ENCODE peak calls at places on chromosomes 1 and 21, in five cellular contexts. T is fibroblast of lung, L is M059J, U is NCI-H146, B is Kasumi-1. G is an unnamed sample.

GRCh38 chr1:52404975-52405338 is 555 bp downstream of the PRPF38A start:
- DNase-seq in T (no peak), L (no peak), U (no peak), B (no peak), G (no peak)

GRCh38 chr1:116915182-116915611 is 5.5 kb downstream of the PTGFRN start:
- DNase-seq in T (peak), L (no peak), U (no peak), B (no peak), G (no peak)

GRCh38 chr21:43909736-43910455 is 44.9 kb downstream of the AGPAT3 start:
- DNase-seq in T (no peak), L (no peak), U (no peak), B (no peak), G (no peak)

GRCh38 chr1:42266253-42267135 is 68.5 kb downstream of the FOXJ3 start:
- DNase-seq in T (peak), L (peak), U (no peak), B (no peak), G (no peak)

GRCh38 chr1:87392241-87393192 is 63.8 kb downstream of the LMO4 start:
- DNase-seq in T (peak), L (peak), U (no peak), B (no peak), G (no peak)

GRCh38 chr1:17080881-17081280 is 27.0 kb upstream of the SDHB start:
- DNase-seq in T (no peak), L (no peak), U (no peak), B (no peak), G (no peak)

GRCh38 chr1:6007318-6008083 is 15.3 kb upstream of the NPHP4 start:
- DNase-seq in T (peak), L (no peak), U (no peak), B (no peak), G (no peak)

GRCh38 chr1:145889722-145890121 is 4.1 kb upstream of the ANKRD35 start:
- DNase-seq in T (no peak), L (no peak), U (peak), B (no peak), G (no peak)

GRCh38 chr1:5990913-5991783 is 1.1 kb downstream of the NPHP4 start:
- DNase-seq in T (peak), L (peak), U (peak), B (peak), G (peak)

GRCh38 chr1:247209306-247209900 is 37.6 kb upstream of the ZNF124 start:
- DNase-seq in T (no peak), L (peak), U (peak), B (no peak), G (no peak)

GRCh38 chr1:16442941-16443340 is 2.4 kb downstream of the NECAP2 start:
- DNase-seq in T (no peak), L (no peak), U (no peak), B (peak), G (no peak)

GRCh38 chr1:4267381-4268261 is 367.5 kb upstream of the C1orf174 start:
- DNase-seq in T (no peak), L (no peak), U (no peak), B (no peak), G (no peak)

GRCh38 chr1:15696956-15697521 is 12.9 kb downstream of the PLEKHM2 start:
- DNase-seq in T (no peak), L (no peak), U (no peak), B (peak), G (peak)

GRCh38 chr1:160407819-160408801 is 7.7 kb downstream of the VANGL2 start:
- DNase-seq in T (peak), L (peak), U (no peak), B (no peak), G (no peak)

GRCh38 chr1:155872527-155872926 is 13.2 kb downstream of the SYT11 start:
- DNase-seq in T (no peak), L (no peak), U (no peak), B (no peak), G (no peak)

GRCh38 chr1:30660241-30660640 is 63.1 kb downstream of the MATN1 start:
- DNase-seq in T (no peak), L (no peak), U (no peak), B (no peak), G (no peak)

GRCh38 chr1:209641216-209642181 is 10.7 kb downstream of the LAMB3 start:
- DNase-seq in T (peak), L (no peak), U (no peak), B (no peak), G (no peak)

GRCh38 chr1:5744911-5745431 is 247.3 kb downstream of the NPHP4 start:
- DNase-seq in T (no peak), L (peak), U (no peak), B (no peak), G (no peak)

GRCh38 chr1:70874063-70874462 is 173.6 kb downstream of the PTGER3 start:
- DNase-seq in T (no peak), L (peak), U (no peak), B (peak), G (no peak)

GRCh38 chr1:107626075-107626796 is 338.7 kb downstream of the VAV3 start:
- DNase-seq in T (peak), L (peak), U (no peak), B (no peak), G (no peak)

GRCh38 chr21:42837421-42838211 is 41.7 kb downstream of the WDR4 start:
- DNase-seq in T (no peak), L (no peak), U (no peak), B (no peak), G (no peak)

GRCh38 chr1:9418851-9419250 is 120.4 kb upstream of the SLC25A33 start:
- DNase-seq in T (no peak), L (no peak), U (no peak), B (no peak), G (no peak)

GRCh38 chr1:69569983-69570755 is 2.4 kb downstream of the LRRC7 start:
- DNase-seq in T (peak), L (peak), U (no peak), B (no peak), G (no peak)

GRCh38 chr1:108617008-108617723 is 43.7 kb downstream of the HENMT1 start:
- DNase-seq in T (no peak), L (no peak), U (no peak), B (no peak), G (no peak)

G was measured in naive B cell.